ENCODE peak calls at places on chromosomes 6 and 20, in nine cellular contexts. G is renal cortical epithelial cell; B is G401; H is WTC11; R is cardiac muscle cell; F is iPS-NIHi11; C is CD8-positive, alpha-beta memory T cell; X is stimulated activated CD4-positive, alpha-beta T cell treated with anti-CD3 and anti-CD28 coated beads, Interleukin-1b, Interleukin-23, amount 100 ng/mL, for 1 hour; M is pons. L is an unnamed sample.

GRCh38 chr6:7124631-7125030 is 16.9 kb downstream of the RREB1 start:
- DNase-seq in G (peak), B (no peak), H (no peak), R (no peak), F (no peak), C (no peak), X (no peak), M (no peak), L (peak)

GRCh38 chr20:45347936-45348809 is at the start of gene SDC4:
- DNase-seq in G (peak), B (no peak), H (peak), R (peak), F (peak), C (peak), X (peak), M (no peak), L (no peak)

GRCh38 chr6:36610576-36611336 is 16.6 kb downstream of the SRSF3 start:
- DNase-seq in G (no peak), B (no peak), H (peak), R (no peak), F (no peak), C (no peak), X (no peak), M (no peak), L (no peak)

GRCh38 chr20:3515379-3516175 is 44.8 kb downstream of the ATRN start:
- DNase-seq in G (peak), B (no peak), H (no peak), R (no peak), F (no peak), C (no peak), X (no peak), M (no peak), L (no peak)

GRCh38 chr6:78302411-78302810 is 564.9 kb upstream of the IRAK1BP1 start:
- DNase-seq in G (no peak), B (no peak), H (no peak), R (no peak), F (no peak), C (no peak), X (no peak), M (no peak), L (no peak)

GRCh38 chr20:11394145-11394833 is 523.4 kb upstream of the BTBD3 start:
- DNase-seq in G (peak), B (no peak), H (no peak), R (no peak), F (no peak), C (no peak), X (no peak), M (no peak), L (no peak)

GRCh38 chr6:48111575-48111974 is 578 bp upstream of the PTCHD4 start:
- DNase-seq in G (no peak), B (no peak), H (no peak), R (no peak), F (no peak), C (no peak), X (no peak), M (no peak), L (no peak)

GRCh38 chr6:167892835-167893234 is 66.1 kb downstream of the AFDN start:
- DNase-seq in G (peak), B (no peak), H (peak), R (no peak), F (peak), C (no peak), X (no peak), M (no peak), L (no peak)

GRCh38 chr6:98827295-98828159 is 6.8 kb upstream of the POU3F2 start:
- DNase-seq in G (no peak), B (peak), H (peak), R (peak), F (peak), C (no peak), X (no peak), M (peak), L (no peak)

GRCh38 chr6:388202-388903 is 3.2 kb upstream of the IRF4 start:
- DNase-seq in G (peak), B (no peak), H (no peak), R (no peak), F (no peak), C (no peak), X (no peak), M (no peak), L (no peak)

GRCh38 chr6:108643184-108643583 is 82.5 kb downstream of the FOXO3 start:
- DNase-seq in G (no peak), B (no peak), H (no peak), R (no peak), F (no peak), C (no peak), X (no peak), M (no peak), L (no peak)

GRCh38 chr20:53037621-53038020 is 65.5 kb downstream of the TSHZ2 start:
- DNase-seq in G (no peak), B (no peak), H (no peak), R (no peak), F (no peak), C (no peak), X (no peak), M (no peak), L (no peak)

GRCh38 chr20:15643713-15644112 is 929.5 kb downstream of the KIF16B start:
- DNase-seq in G (no peak), B (no peak), H (no peak), R (no peak), F (peak), C (no peak), X (no peak), M (no peak), L (no peak)

GRCh38 chr6:162726997-162727346 is 594 bp downstream of the PRKN start:
- DNase-seq in G (peak), B (peak), H (no peak), R (peak), F (no peak), C (no peak), X (no peak), M (no peak), L (no peak)

GRCh38 chr20:38812182-38812581 is 6.7 kb downstream of the PPP1R16B start:
- DNase-seq in G (no peak), B (peak), H (no peak), R (no peak), F (no peak), C (no peak), X (no peak), M (no peak), L (no peak)

GRCh38 chr6:20847904-20848303 is 313.6 kb downstream of the CDKAL1 start:
- DNase-seq in G (no peak), B (no peak), H (no peak), R (no peak), F (no peak), C (no peak), X (no peak), M (no peak), L (no peak)

GRCh38 chr6:82878812-82879211 is 186.8 kb downstream of the UBE3D start:
- DNase-seq in G (no peak), B (no peak), H (no peak), R (no peak), F (no peak), C (no peak), X (no peak), M (no peak), L (no peak)

GRCh38 chr6:148952147-148953041 is 205.6 kb downstream of the UST start:
- DNase-seq in G (peak), B (no peak), H (no peak), R (no peak), F (no peak), C (no peak), X (no peak), M (no peak), L (no peak)

GRCh38 chr6:14231071-14231483 is 113.5 kb downstream of the CD83 start:
- DNase-seq in G (peak), B (no peak), H (no peak), R (no peak), F (no peak), C (no peak), X (no peak), M (no peak), L (peak)

GRCh38 chr6:12968839-12969558 is 252.4 kb downstream of the PHACTR1 start:
- DNase-seq in G (peak), B (no peak), H (no peak), R (peak), F (no peak), C (no peak), X (no peak), M (no peak), L (no peak)

GRCh38 chr6:138948780-138949179 is 39.3 kb downstream of the REPS1 start:
- DNase-seq in G (peak), B (no peak), H (no peak), R (no peak), F (no peak), C (no peak), X (no peak), M (no peak), L (no peak)

GRCh38 chr6:167748046-167748445 is 78.7 kb upstream of the AFDN start:
- DNase-seq in G (peak), B (no peak), H (no peak), R (no peak), F (no peak), C (no peak), X (no peak), M (no peak), L (no peak)

GRCh38 chr6:56424542-56425083 is 177.2 kb upstream of the COL21A1 start:
- DNase-seq in G (no peak), B (no peak), H (no peak), R (peak), F (no peak), C (no peak), X (no peak), M (no peak), L (no peak)